ENCODE peak calls at places on chromosomes 1 and 21, in seven cellular contexts. D is brain microvascular endothelial cell, E is fibroblast of lung, F is esophagus squamous epithelium, I is HFFc6, J is tibial nerve, Z is AG04450. V is an unnamed sample.

GRCh38 chr1:109641341-109641740 is 14.6 kb upstream of the GSTM4 start:
- DNase-seq in D (no peak), E (no peak), F (no peak), I (no peak), J (no peak), Z (no peak), V (no peak)

GRCh38 chr1:60813051-60813450 is 269.3 kb upstream of the NFIA start:
- DNase-seq in D (no peak), E (peak), F (no peak), I (no peak), J (no peak), Z (no peak), V (no peak)

GRCh38 chr1:62800825-62801306 is 16.9 kb downstream of the ATG4C start:
- DNase-seq in D (no peak), E (peak), F (no peak), I (no peak), J (no peak), Z (peak), V (no peak)

GRCh38 chr21:28742527-28742926 is 250.2 kb downstream of the LTN1 start:
- DNase-seq in D (peak), E (peak), F (no peak), I (peak), J (no peak), Z (no peak), V (no peak)

GRCh38 chr1:224457782-224458144 is 23.2 kb upstream of the WDR26 start:
- DNase-seq in D (no peak), E (no peak), F (no peak), I (no peak), J (no peak), Z (no peak), V (no peak)

GRCh38 chr1:192489748-192490147 is 85.8 kb upstream of the RGS1 start:
- DNase-seq in D (peak), E (peak), F (no peak), I (peak), J (no peak), Z (peak), V (no peak)

GRCh38 chr1:80363689-80364475 is 1357.4 kb upstream of the ADGRL4 start:
- DNase-seq in D (no peak), E (peak), F (no peak), I (no peak), J (no peak), Z (no peak), V (no peak)

GRCh38 chr1:59355361-59355760 is 58.5 kb downstream of the FGGY start:
- DNase-seq in D (no peak), E (no peak), F (no peak), I (no peak), J (no peak), Z (no peak), V (no peak)

GRCh38 chr1:221742555-221743415 is 896 bp upstream of the DUSP10 start:
- DNase-seq in D (peak), E (peak), F (peak), I (peak), J (peak), Z (no peak), V (peak)
- TF ChIP-seq CTCF in D (peak), E (no peak), F (peak), I (peak), J (no peak), Z (no peak), V (peak)

DNA sequence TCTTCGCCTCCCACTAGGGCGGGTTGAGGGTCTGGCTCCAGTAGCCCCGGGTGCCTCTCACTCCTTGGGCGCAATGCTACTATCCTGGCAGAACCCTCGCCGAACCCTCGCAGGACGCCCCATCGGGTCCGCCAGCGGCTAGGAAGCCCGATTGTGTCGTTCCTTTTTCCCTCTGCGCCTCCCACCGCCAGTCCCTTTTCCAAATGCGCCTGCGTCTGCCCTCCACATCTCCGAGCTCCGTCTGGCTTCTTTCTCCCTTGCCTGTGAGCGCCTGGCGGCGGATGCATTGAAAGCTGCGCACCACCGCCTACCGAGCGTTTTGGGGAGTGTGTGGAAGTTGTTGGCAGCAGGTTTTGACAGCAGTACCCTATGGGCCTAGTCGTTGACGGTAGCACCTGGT is 1.0 kb upstream of the DIRAS3 start:
- DNase-seq in D (peak), E (peak), F (no peak), I (peak), J (no peak), Z (peak), V (no peak)
- TF ChIP-seq CTCF in D (peak), E (peak), F (peak), I (peak), J (peak), Z (peak), V (peak)

GRCh38 chr1:214317734-214318133 is 36.8 kb downstream of the SMYD2 start:
- DNase-seq in D (no peak), E (no peak), F (no peak), I (no peak), J (no peak), Z (no peak), V (no peak)
- TF ChIP-seq CTCF in D (peak), E (peak), F (no peak), I (peak), J (no peak), Z (peak), V (peak)

GRCh38 chr1:9824702-9825089 is 931 bp upstream of the CLSTN1 start:
- DNase-seq in D (no peak), E (no peak), F (no peak), I (no peak), J (no peak), Z (no peak), V (no peak)

GRCh38 chr1:9823943-9824701 is at the start of gene CLSTN1:
- DNase-seq in D (peak), E (peak), F (peak), I (peak), J (peak), Z (peak), V (peak)

GRCh38 chr1:9822897-9823692 is 670 bp downstream of the CLSTN1 start:
- DNase-seq in D (no peak), E (peak), F (no peak), I (no peak), J (no peak), Z (no peak), V (peak)

GRCh38 chr1:9822490-9822889 is 1.3 kb downstream of the CLSTN1 start:
- DNase-seq in D (no peak), E (no peak), F (no peak), I (no peak), J (no peak), Z (no peak), V (no peak)

DNA sequence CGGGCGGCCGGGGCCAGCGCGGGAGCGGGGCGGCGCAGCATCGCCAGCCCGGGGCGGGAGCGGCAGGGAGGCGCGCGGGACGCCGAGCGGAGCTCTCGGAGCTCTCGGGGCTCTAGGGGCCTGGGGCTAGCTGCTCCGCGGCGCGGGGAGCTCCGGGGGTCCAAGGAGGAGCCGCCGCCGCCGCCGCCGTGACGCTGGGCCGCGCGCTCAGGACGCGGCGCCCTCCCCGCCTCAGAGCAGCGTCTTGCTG is 147 bp downstream of the CLSTN1 start:
- DNase-seq in D (no peak), E (no peak), F (no peak), I (no peak), J (no peak), Z (no peak), V (no peak)
- TF ChIP-seq CTCF in D (no peak), E (no peak), F (no peak), I (no peak), J (no peak), Z (no peak), V (no peak)

GRCh38 chr21:30942192-30942591 is 60.8 kb upstream of the KRTAP11-1 start:
- DNase-seq in D (no peak), E (no peak), F (no peak), I (no peak), J (no peak), Z (no peak), V (no peak)
- TF ChIP-seq CTCF in D (no peak), E (no peak), F (no peak), I (no peak), J (no peak), Z (no peak), V (no peak)

GRCh38 chr1:2322065-2322571 is 69.2 kb downstream of the MORN1 start:
- DNase-seq in D (peak), E (peak), F (no peak), I (peak), J (peak), Z (peak), V (peak)
- TF ChIP-seq CTCF in D (peak), E (no peak), F (no peak), I (peak), J (no peak), Z (peak), V (peak)

DNA sequence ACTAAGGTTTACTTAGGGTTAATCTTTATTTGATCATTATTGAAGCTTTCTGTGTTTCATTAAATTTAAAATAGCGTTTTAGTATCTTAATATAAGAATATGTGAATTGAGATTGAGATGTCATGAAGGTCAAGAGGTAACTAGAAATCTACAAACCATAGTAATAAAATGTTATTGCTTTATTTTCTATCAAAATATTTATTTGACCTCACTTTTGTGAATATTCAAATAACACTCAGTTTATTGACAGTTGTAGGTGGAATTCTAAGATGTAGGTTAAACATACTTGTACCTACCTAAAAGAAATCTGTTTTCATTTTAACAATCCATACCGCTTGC is 5.7 kb downstream of the ADGRL2 start:
- DNase-seq in D (no peak), E (no peak), F (no peak), I (no peak), J (no peak), Z (no peak), V (no peak)
- TF ChIP-seq CTCF in D (no peak), E (no peak), F (no peak), I (no peak), J (no peak), Z (no peak), V (no peak)

V was measured in type B pancreatic cell.